ENCODE peak calls at places on chromosomes 12 and 14, in five cellular contexts. I is HCT116, B is K562, E is H1, A is GM12878. G is an unnamed sample.

GRCh38 chr14:28867571-28867970 is 101.0 kb downstream of the FOXG1 start:
- DNase-seq in I (no peak), A (no peak), E (no peak), B (no peak), G (no peak)

GRCh38 chr12:89695100-89695499 is 13.5 kb downstream of the ATP2B1 start:
- DNase-seq in A (no peak), B (no peak), E (no peak), I (no peak), G (no peak)

GRCh38 chr14:22471545-22472121 is 117.4 kb downstream of the DAD1 start:
- DNase-seq in E (peak; percentile 76), B (peak; percentile 61), A (no peak), I (peak; percentile 19), G (peak; percentile 55)

GRCh38 chr12:113747048-113747447 is 219.1 kb downstream of the RBM19 start:
- DNase-seq in B (peak; percentile 82), A (no peak), E (no peak), I (no peak), G (no peak)

GRCh38 chr14:79161576-79161975 is 991.4 kb downstream of the NRXN3 start:
- DNase-seq in I (no peak), E (peak; percentile 60), B (no peak), A (no peak), G (no peak)

GRCh38 chr14:54857830-54858269 is 44.8 kb downstream of the GCH1 start:
- DNase-seq in A (peak; percentile 45), E (no peak), B (no peak), I (no peak), G (no peak)

GRCh38 chr14:49745191-49745590 is 22.8 kb upstream of the KLHDC2 start:
- DNase-seq in B (no peak), I (no peak), A (no peak), E (no peak), G (no peak)

GRCh38 chr12:104049278-104050257 is at the start of gene GLT8D2:
- DNase-seq in A (no peak), I (no peak), B (no peak), E (peak; percentile 79), G (no peak)

GRCh38 chr12:97493729-97494128 is 31.1 kb downstream of the RMST start:
- DNase-seq in E (no peak), B (no peak), I (no peak), A (no peak), G (no peak)

GRCh38 chr12:7144414-7145120 is 14.4 kb downstream of the CLSTN3 start:
- DNase-seq in I (peak; percentile 18), E (no peak), B (peak; percentile 37), A (no peak), G (no peak)

GRCh38 chr12:4417471-4417870 is 28.1 kb downstream of the FGF6 start:
- DNase-seq in I (no peak), E (no peak), A (no peak), B (no peak), G (no peak)

GRCh38 chr12:53552346-53553327 is 45.4 kb upstream of the NPFF start:
- DNase-seq in E (no peak), A (no peak), I (no peak), B (no peak), G (no peak)

GRCh38 chr12:52203126-52203921 is 11.5 kb upstream of the KRT80 start:
- DNase-seq in B (no peak), E (no peak), A (no peak), I (peak; percentile 56), G (peak; percentile 63)

GRCh38 chr12:64679487-64679983 is 69.2 kb downstream of the RASSF3 start:
- DNase-seq in I (peak; percentile 74), A (no peak), E (no peak), B (peak; percentile 65), G (no peak)

GRCh38 chr12:76223869-76224268 is 124.3 kb downstream of the BBS10 start:
- DNase-seq in I (no peak), B (no peak), A (no peak), E (no peak), G (no peak)

GRCh38 chr12:29278673-29279420 is 102.1 kb downstream of the ERGIC2 start:
- DNase-seq in I (no peak), E (no peak), B (no peak), A (no peak), G (no peak)

GRCh38 chr12:14332482-14332881 is 33.0 kb upstream of the ATF7IP start:
- DNase-seq in I (no peak), A (no peak), E (no peak), B (no peak), G (no peak)

GRCh38 chr12:115451785-115452736 is 768.1 kb upstream of the TBX3 start:
- DNase-seq in I (no peak), B (peak; percentile 49), A (no peak), E (peak; percentile 66), G (peak; percentile 66)

GRCh38 chr12:112885204-112885603 is 21.6 kb upstream of the OAS1 start:
- DNase-seq in I (no peak), B (no peak), A (no peak), E (no peak), G (no peak)

GRCh38 chr12:123113038-123113437 is 37.9 kb downstream of the PITPNM2 start:
- DNase-seq in I (no peak), B (no peak), A (no peak), E (no peak), G (no peak)

GRCh38 chr14:97995038-97995437 is 1197.9 kb downstream of the VRK1 start:
- DNase-seq in E (no peak), B (no peak), A (no peak), I (no peak), G (no peak)

GRCh38 chr12:80472912-80473500 is 29.0 kb downstream of the PTPRQ start:
- DNase-seq in I (peak; percentile 53), E (no peak), A (peak; percentile 3), B (no peak), G (peak; percentile 35)

GRCh38 chr14:102817942-102818940 is 41.0 kb downstream of the TRAF3 start:
- DNase-seq in A (no peak), B (no peak), I (no peak), E (no peak), G (no peak)

GRCh38 chr12:85076688-85077430 is 40.7 kb downstream of the LRRIQ1 start:
- DNase-seq in A (no peak), I (peak; percentile 81), E (no peak), B (no peak), G (peak; percentile 43)

DNA sequence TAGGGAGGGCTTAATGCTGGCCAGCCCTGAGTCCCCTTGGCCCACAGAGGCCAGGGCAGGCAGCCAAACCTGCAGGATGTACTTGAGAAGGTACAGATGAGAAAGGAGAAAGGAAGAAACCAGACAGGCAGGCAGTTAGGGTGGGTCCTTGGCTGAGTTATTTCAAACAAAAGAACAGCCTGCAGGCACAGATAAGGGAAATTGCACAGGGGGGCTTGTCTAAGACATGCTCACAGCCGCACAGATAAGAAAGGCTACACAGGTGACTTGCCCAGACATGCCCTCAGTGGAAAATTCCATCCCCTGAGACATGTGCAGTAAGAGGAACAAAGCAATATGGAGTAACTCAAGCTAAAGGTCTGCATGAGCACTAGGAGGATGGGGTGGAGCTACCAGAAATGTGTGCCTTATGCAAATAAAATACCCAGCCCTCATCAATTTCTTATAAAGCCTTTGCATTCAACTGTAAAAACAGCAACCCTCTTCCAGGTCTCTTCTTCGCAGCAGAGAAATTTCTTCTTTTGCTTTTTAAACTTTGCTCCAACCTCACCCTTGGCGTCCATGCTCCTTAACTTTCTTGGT is 158.2 kb upstream of the RGS6 start:
- DNase-seq in A (no peak), I (no peak), B (no peak), E (no peak), G (no peak)
- TF ChIP-seq ZNF274 in A (no peak), I (no peak), B (no peak), E (no peak), G (no peak)

DNA sequence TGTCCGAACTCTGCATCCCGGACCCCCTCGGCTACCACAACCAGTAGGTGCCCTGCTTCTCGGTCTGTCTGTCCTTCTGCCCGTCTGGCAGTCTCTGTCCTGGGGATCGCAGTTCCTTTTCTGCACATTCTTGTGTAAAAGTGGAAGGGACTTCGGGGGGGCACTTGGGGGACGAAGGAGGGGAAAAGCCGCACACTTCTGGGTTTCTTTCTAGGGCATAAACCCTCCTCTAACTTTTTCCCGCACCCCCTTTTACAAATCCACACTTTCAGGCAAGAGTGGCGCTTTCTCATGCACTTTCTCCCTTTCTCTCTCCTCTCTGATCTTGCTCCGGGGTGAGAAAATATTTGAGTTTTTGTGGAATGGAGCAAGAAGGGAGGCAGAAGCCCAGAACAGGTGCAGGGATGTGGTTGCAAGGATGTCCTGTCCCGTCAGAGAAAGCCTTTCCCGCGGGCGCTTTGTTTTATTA is 506 bp downstream of the ESRRB start:
- DNase-seq in E (no peak), B (no peak), I (no peak), A (no peak), G (no peak)
- TF ChIP-seq EZH2 in E (no peak), B (no peak), I (no peak), A (peak; percentile 10), G (no peak)

DNA sequence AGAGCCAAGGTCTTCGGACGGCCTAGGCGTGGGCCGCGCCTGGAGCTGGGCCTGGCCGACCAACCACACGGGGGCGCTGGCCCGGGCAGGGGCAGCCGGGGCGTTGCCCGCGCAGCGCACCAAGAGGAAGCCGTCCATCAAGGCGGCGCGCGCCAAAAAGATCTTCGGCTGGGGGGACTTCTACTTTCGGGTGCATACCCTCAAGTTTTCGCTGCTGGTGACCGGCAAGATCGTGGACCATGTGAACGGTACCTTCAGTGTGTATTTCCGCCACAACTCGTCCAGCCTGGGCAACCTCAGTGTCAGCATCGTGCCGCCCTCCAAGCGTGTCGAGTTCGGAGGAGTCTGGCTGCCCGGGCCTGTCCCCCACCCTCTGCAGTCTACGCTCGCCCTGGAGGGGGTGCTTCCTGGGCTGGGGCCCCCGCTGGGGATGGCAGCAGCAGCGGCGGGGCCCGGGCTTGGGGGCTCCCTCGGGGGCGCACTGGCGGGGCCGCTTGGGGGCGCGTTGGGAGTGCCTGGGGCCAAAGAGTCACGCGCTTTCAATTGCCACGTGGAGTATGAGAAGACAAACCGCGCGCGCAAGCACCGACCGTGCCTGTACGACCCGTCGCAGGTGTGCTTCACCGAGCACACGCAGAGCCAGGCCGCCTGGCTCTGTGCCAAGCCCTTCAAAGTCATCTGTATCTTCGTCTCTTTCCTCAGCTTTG is 4.4 kb upstream of the SHMT2 start:
- DNase-seq in A (no peak), E (peak; percentile 94), B (no peak), I (no peak), G (no peak)
- TF ChIP-seq ZNF274 in A (no peak), E (no peak), B (no peak), I (no peak), G (no peak)

GRCh38 chr14:101509730-101510371 is 51.4 kb upstream of the DIO3 start:
- DNase-seq in B (no peak), I (no peak), A (no peak), E (no peak), G (no peak)

GRCh38 chr14:101512396-101512695 is 48.9 kb upstream of the DIO3 start:
- DNase-seq in I (no peak), A (no peak), B (no peak), E (no peak), G (no peak)

GRCh38 chr14:101511620-101512395 is 49.5 kb upstream of the DIO3 start:
- DNase-seq in E (no peak), I (no peak), B (no peak), A (no peak), G (no peak)

GRCh38 chr14:101508948-101509729 is 52.2 kb upstream of the DIO3 start:
- DNase-seq in B (no peak), E (no peak), A (no peak), I (no peak), G (no peak)

DNA sequence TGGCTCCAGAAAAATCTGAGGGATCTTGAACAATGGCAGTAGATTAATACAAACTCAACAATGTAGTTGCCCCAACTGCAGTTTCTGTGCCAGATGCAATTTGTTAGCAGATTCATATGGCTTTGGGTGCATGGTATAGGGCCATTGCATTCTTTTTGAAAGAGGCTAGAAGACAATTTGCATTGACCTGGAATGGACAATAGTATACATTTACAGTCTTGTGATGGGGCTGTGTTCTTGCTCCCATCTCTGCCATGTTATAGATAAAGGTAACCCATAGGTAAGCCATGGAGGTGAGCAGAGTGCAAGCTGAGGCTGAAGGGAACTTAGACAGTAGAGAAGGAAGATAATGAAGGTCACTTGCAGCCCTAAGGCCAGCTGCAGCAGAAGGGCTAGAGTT is 50.1 kb upstream of the DIO3 start:
- DNase-seq in A (no peak), B (no peak), I (no peak), E (no peak), G (no peak)
- TF ChIP-seq EZH2 in A (no peak), B (no peak), I (no peak), E (no peak), G (no peak)

G was measured in HepG2.